ENCODE peak calls at places on chromosome 1, in six cellular contexts. V, X, H, I, W and U are unnamed samples.

GRCh38 chr1:154707901-154708514 is 100.0 kb upstream of the ADAR start:
- DNase-seq in V (no peak), I (no peak), H (no peak), X (no peak), W (peak), U (no peak)

GRCh38 chr1:44293761-44294315 is 61.2 kb downstream of the ERI3 start:
- DNase-seq in V (no peak), H (peak), X (no peak), I (no peak), W (no peak), U (no peak)

GRCh38 chr1:82920418-82921248 is 1078.3 kb downstream of the TTLL7 start:
- DNase-seq in H (no peak), X (no peak), I (peak), W (no peak), V (no peak), U (no peak)

GRCh38 chr1:151542710-151543129 is 2.6 kb downstream of the TUFT1 start:
- DNase-seq in V (peak), I (peak), X (no peak), H (peak), W (peak), U (no peak)

GRCh38 chr1:161037661-161038522 is 872 bp downstream of the TSTD1 start:
- DNase-seq in W (no peak), I (no peak), V (no peak), H (no peak), X (no peak), U (no peak)

GRCh38 chr1:183580281-183580682 is 10.0 kb downstream of the NCF2 start:
- DNase-seq in H (no peak), I (peak), V (peak), W (peak), X (no peak), U (no peak)

GRCh38 chr1:111471012-111471411 is 2.8 kb upstream of the C1orf162 start:
- DNase-seq in H (no peak), V (peak), X (no peak), W (no peak), I (no peak), U (peak)

GRCh38 chr1:65048325-65048724 is 82.0 kb upstream of the JAK1 start:
- DNase-seq in H (no peak), I (peak), V (no peak), X (no peak), W (no peak), U (no peak)